ENCODE peak calls at places on chromosomes 13 and 19, in seven cellular contexts. S is T-helper 17 cell, J is DND-41, T is T-helper 1 cell, W is NCI-H82, Q is dermis microvascular lymphatic vessel endothelial cell, A is H54. C is an unnamed sample.

GRCh38 chr13:24292476-24292875 is 16.9 kb upstream of the C1QTNF9 start:
- DNase-seq in A (no peak), T (no peak), Q (no peak), J (no peak), S (no peak), W (no peak), C (no peak)

GRCh38 chr19:5881543-5882299 is 11.4 kb upstream of the FUT5 start:
- DNase-seq in A (no peak), S (no peak), J (no peak), W (peak; percentile 20), Q (no peak), T (no peak), C (no peak)

GRCh38 chr13:81487151-81487550 is 1146.2 kb upstream of the SPRY2 start:
- DNase-seq in T (no peak), A (no peak), S (no peak), Q (peak; percentile 0), W (peak; percentile 78), J (no peak), C (no peak)

GRCh38 chr19:13790354-13790753 is 4.9 kb upstream of the ZSWIM4 start:
- DNase-seq in T (no peak), S (no peak), Q (no peak), W (no peak), A (no peak), J (no peak), C (no peak)

GRCh38 chr19:12994701-12995595 is at the start of gene NFIX:
- DNase-seq in S (peak; percentile 33), T (peak; percentile 45), A (peak; percentile 71), Q (peak; percentile 59), J (peak; percentile 76), W (no peak), C (peak; percentile 33)

GRCh38 chr19:3201072-3201700 is 15.5 kb downstream of the NCLN start:
- DNase-seq in W (no peak), A (no peak), Q (no peak), T (no peak), J (no peak), S (no peak), C (no peak)

GRCh38 chr13:44153536-44153935 is 220.1 kb upstream of the SERP2 start:
- DNase-seq in T (no peak), W (peak; percentile 65), J (no peak), S (no peak), Q (no peak), A (no peak), C (no peak)

GRCh38 chr13:48210178-48210577 is 22.8 kb upstream of the ITM2B start:
- DNase-seq in W (no peak), J (no peak), A (no peak), T (no peak), S (no peak), Q (no peak), C (no peak)

GRCh38 chr19:47564081-47564480 is 8.9 kb downstream of the ZNF541 start:
- DNase-seq in S (no peak), J (no peak), T (no peak), W (no peak), Q (no peak), A (no peak), C (no peak)

GRCh38 chr19:4140237-4140711 is 13.2 kb upstream of the CREB3L3 start:
- DNase-seq in S (no peak), A (peak; percentile 86), J (peak; percentile 36), T (no peak), Q (peak; percentile 68), W (peak; percentile 79), C (peak; percentile 58)

GRCh38 chr13:31674056-31674455 is 65.3 kb upstream of the RXFP2 start:
- DNase-seq in J (no peak), S (no peak), Q (no peak), T (no peak), A (no peak), W (no peak), C (no peak)

GRCh38 chr13:66618702-66619101 is 611.4 kb downstream of the PCDH9 start:
- DNase-seq in S (no peak), Q (peak; percentile 62), A (peak; percentile 3), W (peak; percentile 66), J (no peak), T (no peak), C (no peak)

GRCh38 chr13:75372517-75372916 is 109.5 kb downstream of the TBC1D4 start:
- DNase-seq in A (no peak), S (no peak), J (peak; percentile 7), W (peak; percentile 75), T (no peak), Q (peak; percentile 57), C (no peak)

GRCh38 chr13:27403727-27404385 is 20.6 kb upstream of the GTF3A start:
- DNase-seq in S (no peak), J (no peak), Q (no peak), W (no peak), T (no peak), A (no peak), C (no peak)

GRCh38 chr13:79482271-79482970 is 1.5 kb downstream of the NDFIP2 start:
- DNase-seq in W (no peak), J (no peak), A (no peak), T (no peak), S (no peak), Q (no peak), C (no peak)

GRCh38 chr19:2803486-2804155 is 16.0 kb upstream of the ZNF554 start:
- DNase-seq in Q (no peak), A (no peak), S (no peak), T (no peak), W (no peak), J (no peak), C (no peak)

GRCh38 chr19:9945319-9945966 is 9.1 kb upstream of the OLFM2 start:
- DNase-seq in Q (peak; percentile 24), A (peak; percentile 67), J (no peak), W (no peak), T (no peak), S (no peak), C (no peak)

GRCh38 chr19:17112271-17112670 is 36.7 kb downstream of the MYO9B start:
- DNase-seq in T (no peak), A (no peak), Q (no peak), S (no peak), J (no peak), W (no peak), C (no peak)

C was measured in GM18507.